ENCODE peak calls at places on chromosomes 16 and 17, in five cellular contexts. One of them, this sample, is unnamed.

GRCh38 chr16:58235663-58236062 is 37.8 kb upstream of the CSNK2A2 start:
- DNase-seq in HCT116: no peak
- DNase-seq in HepG2: no peak
- DNase-seq in K562: no peak
- DNase-seq in GM12878: no peak
- DNase-seq in this sample: no peak

GRCh38 chr17:81582341-81582740 is 30.2 kb upstream of the FAAP100 start:
- DNase-seq in HepG2: no peak
- DNase-seq in GM12878: no peak
- DNase-seq in HCT116: no peak
- DNase-seq in K562: no peak
- DNase-seq in this sample: no peak

GRCh38 chr16:74608381-74608780 is 1.5 kb upstream of the GLG1 start:
- DNase-seq in K562: no peak
- DNase-seq in GM12878: no peak
- DNase-seq in HepG2: no peak
- DNase-seq in HCT116: no peak
- DNase-seq in this sample: no peak

GRCh38 chr16:47424846-47425245 is 36.0 kb downstream of the ITFG1 start:
- DNase-seq in GM12878: no peak
- DNase-seq in HCT116: no peak
- DNase-seq in HepG2: peak
- DNase-seq in K562: no peak
- DNase-seq in this sample: no peak

GRCh38 chr17:81037783-81038733 is 3.1 kb downstream of the BAIAP2 start:
- DNase-seq in GM12878: no peak
- DNase-seq in K562: no peak
- DNase-seq in HepG2: no peak
- DNase-seq in HCT116: no peak
- DNase-seq in this sample: no peak

GRCh38 chr17:64172510-64172909 is 42.6 kb upstream of the ERN1 start:
- DNase-seq in K562: peak
- DNase-seq in HCT116: no peak
- DNase-seq in HepG2: no peak
- DNase-seq in GM12878: no peak
- DNase-seq in this sample: no peak

GRCh38 chr17:72125742-72126141 is 4.9 kb downstream of the SOX9 start:
- DNase-seq in HCT116: no peak
- DNase-seq in K562: no peak
- DNase-seq in GM12878: no peak
- DNase-seq in HepG2: peak
- DNase-seq in this sample: no peak

GRCh38 chr17:68328676-68329075 is 37.4 kb downstream of the ARSG start:
- DNase-seq in HCT116: no peak
- DNase-seq in K562: no peak
- DNase-seq in HepG2: no peak
- DNase-seq in GM12878: no peak
- DNase-seq in this sample: no peak

GRCh38 chr16:79658301-79659001 is 57.9 kb upstream of the MAF start:
- DNase-seq in K562: no peak
- DNase-seq in HCT116: no peak
- DNase-seq in GM12878: no peak
- DNase-seq in HepG2: peak
- DNase-seq in this sample: peak

GRCh38 chr17:39903158-39903884 is 15.1 kb downstream of the GSDMB start:
- DNase-seq in HepG2: no peak
- DNase-seq in GM12878: no peak
- DNase-seq in HCT116: no peak
- DNase-seq in K562: peak
- DNase-seq in this sample: no peak

GRCh38 chr16:71853413-71853812 is 7.6 kb downstream of the ATXN1L start:
- DNase-seq in GM12878: no peak
- DNase-seq in K562: no peak
- DNase-seq in HCT116: no peak
- DNase-seq in HepG2: no peak
- DNase-seq in this sample: no peak

GRCh38 chr17:76909971-76910760 is 42.0 kb downstream of the MGAT5B start:
- DNase-seq in HCT116: peak
- DNase-seq in GM12878: no peak
- DNase-seq in HepG2: peak
- DNase-seq in K562: peak
- DNase-seq in this sample: peak

GRCh38 chr17:1643293-1643998 is 2.1 kb downstream of the SCARF1 start:
- DNase-seq in K562: no peak
- DNase-seq in GM12878: no peak
- DNase-seq in HCT116: peak
- DNase-seq in HepG2: no peak
- DNase-seq in this sample: peak
- TF ChIP-seq REST in K562: no peak
- TF ChIP-seq REST in GM12878: no peak
- TF ChIP-seq REST in HCT116: no peak
- TF ChIP-seq REST in HepG2: no peak
- TF ChIP-seq REST in this sample: no peak

GRCh38 chr17:42984486-42984885 is 4.1 kb downstream of the RUNDC1 start:
- DNase-seq in GM12878: no peak
- DNase-seq in HepG2: no peak
- DNase-seq in HCT116: no peak
- DNase-seq in K562: no peak
- DNase-seq in this sample: no peak
- TF ChIP-seq POLR2A in GM12878: no peak
- TF ChIP-seq POLR2A in HepG2: no peak
- TF ChIP-seq POLR2A in HCT116: no peak
- TF ChIP-seq POLR2A in K562: no peak
- TF ChIP-seq POLR2A in this sample: no peak

DNA sequence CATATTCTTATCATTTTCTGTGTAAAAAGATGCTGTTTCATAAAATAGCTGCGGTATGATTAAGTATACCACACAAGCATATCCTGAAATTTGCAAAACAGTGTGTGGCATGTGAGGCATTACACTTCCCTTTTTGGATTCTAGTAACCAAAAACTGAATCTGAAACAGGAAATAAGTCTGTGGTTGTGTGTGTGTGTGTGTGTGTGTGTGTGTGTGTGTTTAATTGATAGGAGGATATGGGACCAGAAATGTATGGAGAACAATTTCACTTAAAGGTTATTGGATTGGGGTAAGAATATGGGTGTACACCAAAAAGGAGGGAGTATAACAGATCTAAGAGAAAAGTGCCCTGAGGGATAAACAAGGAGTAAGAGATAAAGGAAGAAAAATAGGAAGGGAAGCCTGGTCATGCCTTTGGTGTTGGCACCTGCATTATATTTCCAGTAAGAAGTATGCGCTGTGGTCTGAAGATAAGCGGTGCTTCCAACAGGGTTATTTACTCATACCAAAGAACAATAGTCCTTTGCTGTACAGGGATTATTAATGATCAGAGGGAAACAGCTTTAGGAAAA is 4.0 kb downstream of the LYRM1 start:
- DNase-seq in HCT116: peak
- DNase-seq in GM12878: peak
- DNase-seq in HepG2: peak
- DNase-seq in K562: no peak
- DNase-seq in this sample: no peak
- TF ChIP-seq REST in HCT116: no peak
- TF ChIP-seq REST in GM12878: no peak
- TF ChIP-seq REST in HepG2: no peak
- TF ChIP-seq REST in K562: no peak
- TF ChIP-seq REST in this sample: no peak

GRCh38 chr16:31202402-31203385 is at the start of gene PYCARD:
- DNase-seq in K562: peak
- DNase-seq in GM12878: no peak
- DNase-seq in HCT116: no peak
- DNase-seq in HepG2: no peak
- DNase-seq in this sample: peak
- TF ChIP-seq POLR2A in K562: no peak
- TF ChIP-seq POLR2A in GM12878: peak
- TF ChIP-seq POLR2A in HCT116: no peak
- TF ChIP-seq POLR2A in HepG2: peak
- TF ChIP-seq POLR2A in this sample: peak

DNA sequence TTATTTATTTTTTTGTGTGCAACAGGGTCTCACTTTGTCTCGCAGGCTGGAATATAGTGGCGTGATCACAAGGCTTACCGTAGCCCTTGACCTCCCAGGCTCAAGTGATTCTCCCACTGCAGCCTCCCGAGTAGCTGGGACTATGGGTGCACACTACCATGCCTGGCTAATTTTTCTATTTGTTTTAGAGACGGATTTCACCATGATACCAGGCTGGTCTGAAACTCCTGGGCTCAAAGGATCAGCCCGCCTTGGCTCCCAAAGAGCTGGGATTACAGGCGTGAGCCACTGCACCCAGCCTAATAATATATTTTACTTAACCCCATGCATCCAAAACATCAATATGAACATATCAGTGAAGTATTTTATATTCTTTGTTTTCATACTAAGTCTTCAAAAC is 2.0 kb downstream of the CCDC200 start:
- DNase-seq in HCT116: no peak
- DNase-seq in K562: no peak
- DNase-seq in GM12878: no peak
- DNase-seq in HepG2: no peak
- DNase-seq in this sample: no peak
- TF ChIP-seq REST in HCT116: no peak
- TF ChIP-seq REST in K562: no peak
- TF ChIP-seq REST in GM12878: no peak
- TF ChIP-seq REST in HepG2: no peak
- TF ChIP-seq REST in this sample: no peak

GRCh38 chr17:7308625-7309433 is 1.4 kb downstream of the EIF5A start:
- DNase-seq in K562: peak
- DNase-seq in HCT116: peak
- DNase-seq in HepG2: peak
- DNase-seq in GM12878: peak
- DNase-seq in this sample: peak

GRCh38 chr17:7311110-7311698 is 3.8 kb downstream of the EIF5A start:
- DNase-seq in K562: no peak
- DNase-seq in GM12878: no peak
- DNase-seq in HepG2: no peak
- DNase-seq in HCT116: no peak
- DNase-seq in this sample: no peak

GRCh38 chr17:7309628-7310027 is 2.2 kb downstream of the EIF5A start:
- DNase-seq in K562: no peak
- DNase-seq in HCT116: no peak
- DNase-seq in GM12878: no peak
- DNase-seq in HepG2: no peak
- DNase-seq in this sample: no peak

GRCh38 chr17:7306911-7307685 is at the start of gene EIF5A:
- DNase-seq in GM12878: peak
- DNase-seq in K562: peak
- DNase-seq in HepG2: peak
- DNase-seq in HCT116: peak
- DNase-seq in this sample: peak

GRCh38 chr17:7307686-7308624 is 527 bp downstream of the EIF5A start:
- DNase-seq in HCT116: no peak
- DNase-seq in K562: peak
- DNase-seq in HepG2: no peak
- DNase-seq in GM12878: no peak
- DNase-seq in this sample: peak
- TF ChIP-seq POLR2A in HCT116: no peak
- TF ChIP-seq POLR2A in K562: no peak
- TF ChIP-seq POLR2A in HepG2: no peak
- TF ChIP-seq POLR2A in GM12878: peak
- TF ChIP-seq POLR2A in this sample: no peak

GRCh38 chr17:21573961-21574610 is 118.2 kb upstream of the KCNJ18 start:
- DNase-seq in HepG2: no peak
- DNase-seq in GM12878: no peak
- DNase-seq in K562: no peak
- DNase-seq in HCT116: no peak
- DNase-seq in this sample: no peak
- TF ChIP-seq REST in HepG2: no peak
- TF ChIP-seq REST in GM12878: no peak
- TF ChIP-seq REST in K562: no peak
- TF ChIP-seq REST in HCT116: no peak
- TF ChIP-seq REST in this sample: no peak

GRCh38 chr17:69363488-69364210 is 36.7 kb upstream of the ABCA5 start:
- DNase-seq in GM12878: no peak
- DNase-seq in HCT116: no peak
- DNase-seq in K562: no peak
- DNase-seq in HepG2: no peak
- DNase-seq in this sample: no peak
- TF ChIP-seq POLR2A in GM12878: no peak
- TF ChIP-seq POLR2A in HCT116: no peak
- TF ChIP-seq POLR2A in K562: no peak
- TF ChIP-seq POLR2A in HepG2: no peak
- TF ChIP-seq POLR2A in this sample: no peak

GRCh38 chr16:1678500-1679098 is 520 bp downstream of the JPT2 start:
- DNase-seq in GM12878: no peak
- DNase-seq in HepG2: peak
- DNase-seq in K562: no peak
- DNase-seq in HCT116: no peak
- DNase-seq in this sample: peak
- TF ChIP-seq REST in GM12878: no peak
- TF ChIP-seq REST in HepG2: no peak
- TF ChIP-seq REST in K562: no peak
- TF ChIP-seq REST in HCT116: no peak
- TF ChIP-seq REST in this sample: no peak

This sample was measured in A549.